ENCODE peak calls at places on chromosomes 11 and 22, in five cellular contexts. E is A549, L is stomach, S is tibial nerve, Z is SK-N-SH. J is an unnamed sample. For H3K4me1, the result is how much of the 10 kb centered on the place peaks cover.

GRCh38 chr22:28032896-28033295 is 113.8 kb upstream of the PITPNB start:
- DNase-seq in Z (no peak), L (no peak), E (no peak), S (no peak), J (no peak)

GRCh38 chr22:43186272-43187170 is at the start of gene TTLL12:
- DNase-seq in S (no peak), Z (peak), E (peak), L (peak), J (peak)

GRCh38 chr11:46248270-46249102 is 29.0 kb upstream of the CREB3L1 start:
- DNase-seq in E (peak), Z (no peak), S (no peak), L (no peak), J (peak)

GRCh38 chr11:117734596-117734995 is 62.4 kb downstream of the DSCAML1 start:
- DNase-seq in Z (peak), E (no peak), S (no peak), L (no peak), J (no peak)

GRCh38 chr11:64611961-64612646 is 21.1 kb downstream of the SLC22A12 start:
- DNase-seq in L (no peak), E (no peak), S (no peak), Z (no peak), J (no peak)

GRCh38 chr22:30903876-30904460 is 64.6 kb downstream of the MORC2 start:
- DNase-seq in L (peak), E (no peak), S (no peak), Z (no peak), J (no peak)

GRCh38 chr22:19174106-19175025 is 4.2 kb downstream of the SLC25A1 start:
- DNase-seq in L (no peak), E (no peak), Z (no peak), S (no peak), J (no peak)

GRCh38 chr22:41538583-41538982 is 5.7 kb downstream of the POLR3H start:
- DNase-seq in Z (no peak), E (no peak), L (no peak), S (no peak), J (no peak)

GRCh38 chr22:41982886-41983285 is 13.6 kb downstream of the SEPTIN3 start:
- DNase-seq in E (no peak), S (no peak), L (no peak), Z (no peak), J (no peak)

GRCh38 chr22:44392446-44392921 is 79.7 kb upstream of the SHISAL1 start:
- DNase-seq in L (no peak), S (no peak), Z (no peak), E (no peak), J (peak)
- H3K4me1 ChIP-seq in L (under half), S (under half), Z (under half), E (under half), J (under half)

DNA sequence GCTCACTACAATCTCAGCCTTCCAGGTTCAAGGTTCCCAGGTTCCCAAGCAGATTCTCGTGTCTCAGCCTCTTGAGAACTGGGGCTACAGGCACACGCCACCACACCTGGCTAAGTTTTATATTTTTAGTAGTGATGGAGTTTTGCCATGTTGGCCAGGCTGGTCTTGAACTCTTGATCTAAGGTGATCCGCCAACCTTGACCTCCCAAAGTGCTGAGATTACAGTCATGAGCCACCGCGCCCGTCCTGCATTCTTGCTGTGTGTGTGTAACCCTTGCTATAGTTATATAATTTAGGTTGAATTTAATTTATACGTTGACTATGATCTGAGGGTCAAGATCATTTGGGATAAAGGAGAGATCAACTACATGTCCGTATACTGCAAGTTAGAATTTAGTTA is 29.3 kb upstream of the ROBO3 start:
- DNase-seq in S (no peak), E (no peak), Z (no peak), L (no peak), J (no peak)
- TF ChIP-seq EP300 in S (no peak), E (no peak), Z (no peak), L (no peak), J (no peak)

GRCh38 chr11:120648706-120649250 is 137.2 kb downstream of the GRIK4 start:
- DNase-seq in E (no peak), Z (no peak), L (no peak), S (no peak), J (no peak)

GRCh38 chr11:120643254-120643653 is 131.7 kb downstream of the GRIK4 start:
- DNase-seq in Z (no peak), L (no peak), S (no peak), E (no peak), J (no peak)

GRCh38 chr11:120647681-120648080 is 136.1 kb downstream of the GRIK4 start:
- DNase-seq in Z (no peak), L (no peak), S (no peak), E (no peak), J (peak)

GRCh38 chr11:120645639-120646038 is 134.1 kb downstream of the GRIK4 start:
- DNase-seq in E (no peak), S (no peak), L (no peak), Z (no peak), J (no peak)

DNA sequence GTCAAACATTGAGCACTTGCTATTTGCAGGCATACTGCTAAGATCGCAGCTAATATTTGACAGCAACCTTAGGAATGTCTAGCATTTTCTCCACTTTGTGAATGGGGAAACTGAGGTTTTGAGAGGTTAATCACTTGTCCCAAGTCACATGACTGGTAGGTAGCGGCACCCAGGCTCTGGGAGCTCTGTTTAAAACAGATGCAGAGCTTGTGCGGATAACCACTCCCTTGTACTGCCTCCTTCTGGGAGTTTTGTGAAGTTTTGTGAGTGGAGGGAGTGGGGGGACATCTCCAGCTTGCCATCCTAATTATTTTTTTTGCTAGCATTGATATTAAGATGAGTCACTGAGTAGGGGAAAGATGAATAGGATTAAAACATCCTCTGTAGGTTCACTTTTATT is 134.7 kb downstream of the GRIK4 start:
- DNase-seq in L (no peak), Z (no peak), E (no peak), S (no peak), J (no peak)
- TF ChIP-seq CTCF in L (no peak), Z (no peak), E (no peak), S (no peak), J (no peak)

GRCh38 chr11:48019597-48019996 is 39.2 kb downstream of the PTPRJ start:
- DNase-seq in Z (no peak), E (no peak), L (peak), S (no peak), J (no peak)

GRCh38 chr11:48018561-48019229 is 38.3 kb downstream of the PTPRJ start:
- DNase-seq in E (no peak), S (no peak), Z (no peak), L (no peak), J (no peak)

GRCh38 chr11:48020092-48020755 is 39.9 kb downstream of the PTPRJ start:
- DNase-seq in L (peak), S (no peak), E (no peak), Z (no peak), J (peak)

GRCh38 chr11:48017105-48017874 is 36.9 kb downstream of the PTPRJ start:
- DNase-seq in S (no peak), L (no peak), Z (no peak), E (no peak), J (no peak)

GRCh38 chr11:48019230-48019584 is 38.8 kb downstream of the PTPRJ start:
- DNase-seq in E (no peak), S (no peak), L (no peak), Z (peak), J (peak)
- H3K4me1 ChIP-seq in E (half or more), S (half or more), L (under half), Z (under half), J (under half)

GRCh38 chr11:2867722-2868548 is 17.6 kb downstream of the CDKN1C start:
- DNase-seq in Z (no peak), S (no peak), E (no peak), L (no peak), J (no peak)
- TF ChIP-seq EP300 in Z (no peak), S (no peak), E (no peak), L (no peak), J (no peak)

GRCh38 chr22:23152238-23153114 is 7.2 kb downstream of the RAB36 start:
- DNase-seq in E (no peak), L (no peak), S (no peak), Z (no peak), J (no peak)

GRCh38 chr22:23150762-23151161 is 5.5 kb downstream of the RAB36 start:
- DNase-seq in E (no peak), S (no peak), L (no peak), Z (no peak), J (no peak)

GRCh38 chr22:23147632-23148387 is 2.5 kb downstream of the RAB36 start:
- DNase-seq in L (no peak), S (no peak), E (no peak), Z (no peak), J (no peak)

GRCh38 chr22:23151827-23152226 is 6.5 kb downstream of the RAB36 start:
- DNase-seq in Z (no peak), E (no peak), L (no peak), S (no peak), J (peak)

GRCh38 chr22:23149743-23150238 is 4.5 kb downstream of the RAB36 start:
- DNase-seq in Z (no peak), E (no peak), S (no peak), L (no peak), J (no peak)
- TF ChIP-seq CTCF in Z (no peak), E (no peak), S (no peak), L (no peak), J (no peak)

GRCh38 chr22:23626286-23626975 is 5.7 kb downstream of the DRICH1 start:
- DNase-seq in E (no peak), Z (no peak), S (no peak), L (no peak), J (no peak)

GRCh38 chr22:23622634-23623033 is 9.5 kb downstream of the DRICH1 start:
- DNase-seq in L (no peak), Z (no peak), E (no peak), S (no peak), J (no peak)

DNA sequence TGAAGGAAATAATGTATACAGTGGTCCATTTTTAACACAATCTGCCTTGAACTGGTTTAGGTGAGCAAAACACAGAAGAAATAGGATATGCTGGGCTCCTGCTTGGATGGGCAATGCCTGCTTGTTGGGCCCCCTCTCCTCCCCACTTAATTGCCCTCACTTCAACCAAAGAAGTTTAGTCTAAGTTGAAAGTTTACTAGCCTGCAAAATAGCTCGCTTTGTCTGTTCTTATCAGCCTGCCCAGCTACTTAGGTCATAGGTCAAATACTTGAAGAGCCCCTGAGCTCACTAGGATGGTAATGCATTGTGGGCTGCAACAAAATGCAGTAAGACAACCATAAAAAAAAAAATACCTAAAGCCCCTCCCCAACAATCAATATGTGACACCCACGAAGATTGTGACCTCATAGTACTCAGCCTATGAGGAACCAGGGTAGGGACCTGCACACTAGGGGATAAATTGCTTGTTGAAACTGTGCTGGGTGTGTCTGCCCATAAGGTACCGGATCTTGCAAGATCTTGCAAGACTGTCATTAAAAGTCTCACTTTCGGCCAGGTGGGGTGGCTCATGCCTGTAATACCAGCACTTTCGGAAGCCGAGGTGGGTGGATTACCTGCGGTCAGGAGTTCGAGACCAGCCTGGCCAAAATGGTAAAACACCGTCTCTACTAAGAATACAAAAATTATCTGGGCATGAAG is 10.9 kb downstream of the DRICH1 start:
- DNase-seq in S (no peak), E (no peak), L (no peak), Z (no peak), J (no peak)
- H3K4me1 ChIP-seq in S (under half), E (under half), L (under half), Z (under half), J (under half)

J was measured in upper lobe of left lung.